ENCODE peak calls at places on chromosomes 6 and 20, in six cellular contexts. One of them, this sample, is unnamed.

GRCh38 chr6:158752613-158753012 is 66.6 kb downstream of the EZR start:
- DNase-seq in activated CD8-positive, alpha-beta memory T cell treated with anti-CD3 and anti-CD28 coated beads for 24 hours: no peak
- DNase-seq in HFFc6: no peak
- DNase-seq in H7: peak
- DNase-seq in NCI-H1092 treated with DMSO at 0.1 percent for 48 hours: peak
- DNase-seq in nephron progenitor cell: no peak
- DNase-seq in this sample: no peak

GRCh38 chr6:117233146-117233545 is 32.2 kb upstream of the VGLL2 start:
- DNase-seq in activated CD8-positive, alpha-beta memory T cell treated with anti-CD3 and anti-CD28 coated beads for 24 hours: no peak
- DNase-seq in HFFc6: no peak
- DNase-seq in H7: no peak
- DNase-seq in NCI-H1092 treated with DMSO at 0.1 percent for 48 hours: no peak
- DNase-seq in nephron progenitor cell: no peak
- DNase-seq in this sample: no peak

GRCh38 chr6:44446626-44447297 is 59.3 kb downstream of the CDC5L start:
- DNase-seq in activated CD8-positive, alpha-beta memory T cell treated with anti-CD3 and anti-CD28 coated beads for 24 hours: no peak
- DNase-seq in HFFc6: peak
- DNase-seq in H7: no peak
- DNase-seq in NCI-H1092 treated with DMSO at 0.1 percent for 48 hours: no peak
- DNase-seq in nephron progenitor cell: no peak
- DNase-seq in this sample: no peak

GRCh38 chr6:106159531-106159940 is 73.4 kb downstream of the PRDM1 start:
- DNase-seq in activated CD8-positive, alpha-beta memory T cell treated with anti-CD3 and anti-CD28 coated beads for 24 hours: no peak
- DNase-seq in HFFc6: peak
- DNase-seq in H7: no peak
- DNase-seq in NCI-H1092 treated with DMSO at 0.1 percent for 48 hours: no peak
- DNase-seq in nephron progenitor cell: no peak
- DNase-seq in this sample: no peak

GRCh38 chr6:291697-292505 is at the start of gene DUSP22:
- DNase-seq in activated CD8-positive, alpha-beta memory T cell treated with anti-CD3 and anti-CD28 coated beads for 24 hours: peak
- DNase-seq in HFFc6: peak
- DNase-seq in H7: peak
- DNase-seq in NCI-H1092 treated with DMSO at 0.1 percent for 48 hours: no peak
- DNase-seq in nephron progenitor cell: peak
- DNase-seq in this sample: peak

GRCh38 chr6:64266351-64266821 is 630.8 kb downstream of the PHF3 start:
- DNase-seq in activated CD8-positive, alpha-beta memory T cell treated with anti-CD3 and anti-CD28 coated beads for 24 hours: no peak
- DNase-seq in HFFc6: no peak
- DNase-seq in H7: no peak
- DNase-seq in NCI-H1092 treated with DMSO at 0.1 percent for 48 hours: no peak
- DNase-seq in nephron progenitor cell: peak
- DNase-seq in this sample: no peak

GRCh38 chr20:9043364-9043763 is 25.5 kb upstream of the PLCB4 start:
- DNase-seq in activated CD8-positive, alpha-beta memory T cell treated with anti-CD3 and anti-CD28 coated beads for 24 hours: no peak
- DNase-seq in HFFc6: no peak
- DNase-seq in H7: no peak
- DNase-seq in NCI-H1092 treated with DMSO at 0.1 percent for 48 hours: no peak
- DNase-seq in nephron progenitor cell: no peak
- DNase-seq in this sample: no peak

GRCh38 chr6:14706378-14706929 is 539.4 kb upstream of the JARID2 start:
- DNase-seq in activated CD8-positive, alpha-beta memory T cell treated with anti-CD3 and anti-CD28 coated beads for 24 hours: peak
- DNase-seq in HFFc6: peak
- DNase-seq in H7: no peak
- DNase-seq in NCI-H1092 treated with DMSO at 0.1 percent for 48 hours: no peak
- DNase-seq in nephron progenitor cell: no peak
- DNase-seq in this sample: no peak

GRCh38 chr6:40937491-40937890 is 101.5 kb downstream of the UNC5CL start:
- DNase-seq in activated CD8-positive, alpha-beta memory T cell treated with anti-CD3 and anti-CD28 coated beads for 24 hours: no peak
- DNase-seq in HFFc6: peak
- DNase-seq in H7: no peak
- DNase-seq in NCI-H1092 treated with DMSO at 0.1 percent for 48 hours: no peak
- DNase-seq in nephron progenitor cell: no peak
- DNase-seq in this sample: no peak

GRCh38 chr6:16684896-16685554 is 76.2 kb downstream of the ATXN1 start:
- DNase-seq in activated CD8-positive, alpha-beta memory T cell treated with anti-CD3 and anti-CD28 coated beads for 24 hours: peak
- DNase-seq in HFFc6: no peak
- DNase-seq in H7: no peak
- DNase-seq in NCI-H1092 treated with DMSO at 0.1 percent for 48 hours: no peak
- DNase-seq in nephron progenitor cell: no peak
- DNase-seq in this sample: no peak

GRCh38 chr6:35723587-35723986 is 13.2 kb upstream of the ARMC12 start:
- DNase-seq in activated CD8-positive, alpha-beta memory T cell treated with anti-CD3 and anti-CD28 coated beads for 24 hours: no peak
- DNase-seq in HFFc6: no peak
- DNase-seq in H7: no peak
- DNase-seq in NCI-H1092 treated with DMSO at 0.1 percent for 48 hours: no peak
- DNase-seq in nephron progenitor cell: no peak
- DNase-seq in this sample: no peak

GRCh38 chr20:63924241-63924640 is 29.3 kb downstream of the DNAJC5 start:
- DNase-seq in activated CD8-positive, alpha-beta memory T cell treated with anti-CD3 and anti-CD28 coated beads for 24 hours: no peak
- DNase-seq in HFFc6: no peak
- DNase-seq in H7: no peak
- DNase-seq in NCI-H1092 treated with DMSO at 0.1 percent for 48 hours: no peak
- DNase-seq in nephron progenitor cell: no peak
- DNase-seq in this sample: no peak

GRCh38 chr20:57030611-57031600 is 235.5 kb downstream of the BMP7 start:
- DNase-seq in activated CD8-positive, alpha-beta memory T cell treated with anti-CD3 and anti-CD28 coated beads for 24 hours: no peak
- DNase-seq in HFFc6: peak
- DNase-seq in H7: no peak
- DNase-seq in NCI-H1092 treated with DMSO at 0.1 percent for 48 hours: no peak
- DNase-seq in nephron progenitor cell: no peak
- DNase-seq in this sample: no peak

GRCh38 chr6:81401970-81402690 is 350.4 kb downstream of the TENT5A start:
- DNase-seq in activated CD8-positive, alpha-beta memory T cell treated with anti-CD3 and anti-CD28 coated beads for 24 hours: no peak
- DNase-seq in HFFc6: peak
- DNase-seq in H7: no peak
- DNase-seq in NCI-H1092 treated with DMSO at 0.1 percent for 48 hours: no peak
- DNase-seq in nephron progenitor cell: no peak
- DNase-seq in this sample: no peak

GRCh38 chr20:63210011-63210605 is 5.8 kb downstream of the YTHDF1 start:
- DNase-seq in activated CD8-positive, alpha-beta memory T cell treated with anti-CD3 and anti-CD28 coated beads for 24 hours: no peak
- DNase-seq in HFFc6: no peak
- DNase-seq in H7: no peak
- DNase-seq in NCI-H1092 treated with DMSO at 0.1 percent for 48 hours: no peak
- DNase-seq in nephron progenitor cell: no peak
- DNase-seq in this sample: no peak

GRCh38 chr6:146857960-146858308 is 259.2 kb downstream of the ADGB start:
- DNase-seq in activated CD8-positive, alpha-beta memory T cell treated with anti-CD3 and anti-CD28 coated beads for 24 hours: no peak
- DNase-seq in HFFc6: no peak
- DNase-seq in H7: peak
- DNase-seq in NCI-H1092 treated with DMSO at 0.1 percent for 48 hours: peak
- DNase-seq in nephron progenitor cell: peak
- DNase-seq in this sample: peak

GRCh38 chr20:47922280-47922675 is 137.0 kb upstream of the SULF2 start:
- DNase-seq in activated CD8-positive, alpha-beta memory T cell treated with anti-CD3 and anti-CD28 coated beads for 24 hours: no peak
- DNase-seq in HFFc6: no peak
- DNase-seq in H7: no peak
- DNase-seq in NCI-H1092 treated with DMSO at 0.1 percent for 48 hours: no peak
- DNase-seq in nephron progenitor cell: no peak
- DNase-seq in this sample: no peak

GRCh38 chr20:33539129-33539528 is 49.2 kb downstream of the CBFA2T2 start:
- DNase-seq in activated CD8-positive, alpha-beta memory T cell treated with anti-CD3 and anti-CD28 coated beads for 24 hours: no peak
- DNase-seq in HFFc6: no peak
- DNase-seq in H7: no peak
- DNase-seq in NCI-H1092 treated with DMSO at 0.1 percent for 48 hours: no peak
- DNase-seq in nephron progenitor cell: no peak
- DNase-seq in this sample: no peak

GRCh38 chr6:50128420-50129005 is 78.8 kb upstream of the DEFB112 start:
- DNase-seq in activated CD8-positive, alpha-beta memory T cell treated with anti-CD3 and anti-CD28 coated beads for 24 hours: no peak
- DNase-seq in HFFc6: peak
- DNase-seq in H7: no peak
- DNase-seq in NCI-H1092 treated with DMSO at 0.1 percent for 48 hours: peak
- DNase-seq in nephron progenitor cell: no peak
- DNase-seq in this sample: no peak